ENCODE peak calls at places on chromosomes 7 and 10, in four cellular contexts. One of them, this sample, is unnamed.

GRCh38 chr7:40586197-40586596 is 451.4 kb downstream of the SUGCT start:
- DNase-seq in uterus: no peak
- DNase-seq in GM23338: no peak
- DNase-seq in CD8-positive, alpha-beta memory T cell: no peak
- DNase-seq in this sample: no peak

GRCh38 chr10:15363031-15363430 is 8.1 kb downstream of the FAM171A1 start:
- DNase-seq in uterus: no peak
- DNase-seq in CD8-positive, alpha-beta memory T cell: no peak
- DNase-seq in GM23338: no peak
- DNase-seq in this sample: no peak

GRCh38 chr7:4200546-4201094 is 481.5 kb upstream of the FOXK1 start:
- DNase-seq in uterus: no peak
- DNase-seq in GM23338: no peak
- DNase-seq in CD8-positive, alpha-beta memory T cell: no peak
- DNase-seq in this sample: no peak

GRCh38 chr10:84329094-84329611 is 764 bp downstream of the CCSER2 start:
- DNase-seq in uterus: no peak
- DNase-seq in CD8-positive, alpha-beta memory T cell: peak; percentile 87
- DNase-seq in GM23338: peak; percentile 60
- DNase-seq in this sample: no peak

GRCh38 chr10:124450010-124450782 is at the start of gene NKX1-2:
- DNase-seq in CD8-positive, alpha-beta memory T cell: no peak
- DNase-seq in GM23338: peak; percentile 89
- DNase-seq in uterus: no peak
- DNase-seq in this sample: no peak

GRCh38 chr7:132428247-132428919 is 147.9 kb downstream of the PLXNA4 start:
- DNase-seq in CD8-positive, alpha-beta memory T cell: no peak
- DNase-seq in GM23338: no peak
- DNase-seq in uterus: no peak
- DNase-seq in this sample: no peak

GRCh38 chr7:26863504-26864308 is 684 bp downstream of the SKAP2 start:
- DNase-seq in uterus: no peak
- DNase-seq in CD8-positive, alpha-beta memory T cell: peak; percentile 61
- DNase-seq in GM23338: peak; percentile 44
- DNase-seq in this sample: no peak

GRCh38 chr7:2632717-2633537 is 1.1 kb downstream of the TTYH3 start:
- DNase-seq in GM23338: no peak
- DNase-seq in uterus: peak; percentile 58
- DNase-seq in CD8-positive, alpha-beta memory T cell: peak; percentile 62
- DNase-seq in this sample: peak; percentile 37

GRCh38 chr10:29859521-29860130 is 199.8 kb downstream of the JCAD start:
- DNase-seq in CD8-positive, alpha-beta memory T cell: no peak
- DNase-seq in GM23338: no peak
- DNase-seq in uterus: no peak
- DNase-seq in this sample: no peak

GRCh38 chr7:128963327-128963757 is 25.6 kb downstream of the IRF5 start:
- DNase-seq in CD8-positive, alpha-beta memory T cell: no peak
- DNase-seq in uterus: no peak
- DNase-seq in GM23338: no peak
- DNase-seq in this sample: no peak

GRCh38 chr10:77836299-77836820 is 90.2 kb downstream of the DLG5 start:
- DNase-seq in uterus: no peak
- DNase-seq in GM23338: no peak
- DNase-seq in CD8-positive, alpha-beta memory T cell: peak; percentile 82
- DNase-seq in this sample: peak; percentile 63

GRCh38 chr10:6581750-6582697 is 1.9 kb upstream of the PRKCQ start:
- DNase-seq in GM23338: peak; percentile 69
- DNase-seq in uterus: no peak
- DNase-seq in CD8-positive, alpha-beta memory T cell: no peak
- DNase-seq in this sample: no peak

GRCh38 chr10:5509691-5510090 is 10.3 kb upstream of the CALML5 start:
- DNase-seq in CD8-positive, alpha-beta memory T cell: no peak
- DNase-seq in GM23338: no peak
- DNase-seq in uterus: no peak
- DNase-seq in this sample: no peak

GRCh38 chr10:10438335-10439123 is 579.1 kb upstream of the CELF2 start:
- DNase-seq in GM23338: no peak
- DNase-seq in uterus: no peak
- DNase-seq in CD8-positive, alpha-beta memory T cell: no peak
- DNase-seq in this sample: no peak

GRCh38 chr10:117002206-117002605 is 2.8 kb downstream of the SHTN1 start:
- DNase-seq in CD8-positive, alpha-beta memory T cell: no peak
- DNase-seq in uterus: no peak
- DNase-seq in GM23338: no peak
- DNase-seq in this sample: no peak

GRCh38 chr10:92305133-92306072 is 14.4 kb downstream of the MARCHF5 start:
- DNase-seq in CD8-positive, alpha-beta memory T cell: no peak
- DNase-seq in GM23338: peak; percentile 52
- DNase-seq in uterus: no peak
- DNase-seq in this sample: no peak

GRCh38 chr7:2640858-2641257 is 9.1 kb downstream of the TTYH3 start:
- DNase-seq in uterus: no peak
- DNase-seq in CD8-positive, alpha-beta memory T cell: no peak
- DNase-seq in GM23338: no peak
- DNase-seq in this sample: no peak

GRCh38 chr10:16893664-16894063 is 76.4 kb upstream of the RSU1 start:
- DNase-seq in uterus: no peak
- DNase-seq in GM23338: no peak
- DNase-seq in CD8-positive, alpha-beta memory T cell: no peak
- DNase-seq in this sample: no peak

GRCh38 chr7:2662273-2663120 is 25.5 kb upstream of the AMZ1 start:
- DNase-seq in GM23338: no peak
- DNase-seq in uterus: no peak
- DNase-seq in CD8-positive, alpha-beta memory T cell: no peak
- DNase-seq in this sample: no peak

GRCh38 chr7:131235489-131236317 is 92.0 kb upstream of the MKLN1 start:
- DNase-seq in GM23338: no peak
- DNase-seq in CD8-positive, alpha-beta memory T cell: peak; percentile 92
- DNase-seq in uterus: peak; percentile 35
- DNase-seq in this sample: no peak

GRCh38 chr7:127819975-127820778 is 168.2 kb downstream of the SND1 start:
- DNase-seq in GM23338: peak; percentile 19
- DNase-seq in uterus: no peak
- DNase-seq in CD8-positive, alpha-beta memory T cell: no peak
- DNase-seq in this sample: no peak

GRCh38 chr7:96400518-96400917 is 78.6 kb upstream of the SLC25A13 start:
- DNase-seq in GM23338: no peak
- DNase-seq in uterus: no peak
- DNase-seq in CD8-positive, alpha-beta memory T cell: no peak
- DNase-seq in this sample: no peak

GRCh38 chr10:4810093-4810492 is 15.9 kb upstream of the AKR1E2 start:
- DNase-seq in uterus: no peak
- DNase-seq in GM23338: no peak
- DNase-seq in CD8-positive, alpha-beta memory T cell: no peak
- DNase-seq in this sample: no peak

GRCh38 chr10:95532536-95532935 is 28.6 kb downstream of the SORBS1 start:
- DNase-seq in GM23338: no peak
- DNase-seq in uterus: no peak
- DNase-seq in CD8-positive, alpha-beta memory T cell: no peak
- DNase-seq in this sample: no peak

GRCh38 chr10:132879408-132880147 is 62.8 kb downstream of the CFAP46 start:
- DNase-seq in GM23338: no peak
- DNase-seq in CD8-positive, alpha-beta memory T cell: no peak
- DNase-seq in uterus: peak; percentile 10
- DNase-seq in this sample: no peak

GRCh38 chr10:124125305-124126116 is 32.1 kb upstream of the CHST15 start:
- DNase-seq in GM23338: peak; percentile 73
- DNase-seq in uterus: no peak
- DNase-seq in CD8-positive, alpha-beta memory T cell: no peak
- DNase-seq in this sample: no peak

GRCh38 chr7:33511735-33512134 is 382.4 kb downstream of the BBS9 start:
- DNase-seq in uterus: no peak
- DNase-seq in GM23338: no peak
- DNase-seq in CD8-positive, alpha-beta memory T cell: no peak
- DNase-seq in this sample: no peak

GRCh38 chr10:60352105-60352504 is 37.6 kb downstream of the ANK3 start:
- DNase-seq in uterus: no peak
- DNase-seq in GM23338: no peak
- DNase-seq in CD8-positive, alpha-beta memory T cell: no peak
- DNase-seq in this sample: no peak

GRCh38 chr10:102408081-102408727 is 10.4 kb downstream of the PSD start:
- DNase-seq in uterus: no peak
- DNase-seq in GM23338: no peak
- DNase-seq in CD8-positive, alpha-beta memory T cell: no peak
- DNase-seq in this sample: no peak
- H3K27me3 ChIP-seq in uterus: no peaks in the 10 kb centered on the region
- H3K27me3 ChIP-seq in GM23338: peaks cover 53% of the 10 kb centered on the region
- H3K27me3 ChIP-seq in CD8-positive, alpha-beta memory T cell: peaks cover 36% of the 10 kb centered on the region
- H3K27me3 ChIP-seq in this sample: peaks cover 6% of the 10 kb centered on the region

DNA sequence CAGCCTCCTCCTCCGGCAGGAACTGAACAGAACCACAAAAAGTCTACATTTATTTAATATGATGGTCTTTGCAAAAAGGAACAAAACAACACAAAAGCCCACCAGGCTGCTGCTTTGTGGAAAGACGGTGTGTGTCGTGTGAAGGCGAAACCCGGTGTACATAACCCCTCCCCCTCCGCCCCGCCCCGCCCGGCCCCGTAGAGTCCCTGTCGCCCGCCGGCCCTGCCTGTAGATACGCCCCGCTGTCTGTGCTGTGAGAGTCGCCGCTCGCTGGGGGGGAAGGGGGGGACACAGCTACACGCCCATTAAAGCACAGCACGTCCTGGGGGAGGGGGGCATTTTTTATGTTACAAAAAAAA is 83.3 kb downstream of the PAX2 start:
- DNase-seq in CD8-positive, alpha-beta memory T cell: no peak
- DNase-seq in GM23338: peak; percentile 62
- DNase-seq in uterus: no peak
- DNase-seq in this sample: no peak
- H3K27me3 ChIP-seq in CD8-positive, alpha-beta memory T cell: peaks cover 61% of the 10 kb centered on the region
- H3K27me3 ChIP-seq in GM23338: peaks cover 100% of the 10 kb centered on the region
- H3K27me3 ChIP-seq in uterus: peaks cover 50% of the 10 kb centered on the region
- H3K27me3 ChIP-seq in this sample: peaks cover 38% of the 10 kb centered on the region

DNA sequence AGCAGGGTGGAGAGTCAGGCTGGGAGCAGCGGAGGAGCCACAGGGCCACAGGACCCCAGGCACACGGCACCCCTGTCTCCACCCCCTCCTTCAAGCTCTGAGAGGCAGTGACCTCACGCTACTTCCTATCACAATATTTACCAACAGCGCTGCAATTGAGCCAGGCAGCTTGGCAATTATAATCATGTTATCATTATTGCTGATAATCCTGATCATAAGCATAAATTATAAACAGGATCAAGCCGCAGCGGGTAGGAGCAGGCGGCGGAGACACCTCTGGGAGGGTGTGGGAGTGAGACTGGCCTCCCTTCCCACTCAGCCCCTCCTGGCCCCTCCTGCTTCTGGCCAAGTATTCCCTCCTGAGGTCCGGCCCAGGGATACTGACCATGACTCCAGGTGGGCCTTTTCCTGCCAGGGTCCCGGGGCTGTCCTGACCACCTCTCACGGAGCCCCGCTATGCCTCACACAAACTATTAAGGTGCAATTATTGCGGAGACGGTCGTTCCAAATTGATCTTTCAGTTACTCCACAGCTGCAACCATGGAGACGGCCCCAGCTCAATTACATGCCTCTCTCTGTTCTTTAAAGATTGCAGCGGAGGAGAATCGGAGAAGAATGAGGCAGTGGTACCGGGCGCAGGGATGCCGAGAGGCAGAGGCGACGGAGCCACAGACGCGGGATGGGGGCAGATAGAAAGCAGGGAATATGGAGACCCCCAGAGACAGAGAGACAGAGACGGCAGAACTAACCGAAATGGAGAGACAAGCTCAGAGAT is 9.9 kb upstream of the GTF2IRD1 start:
- DNase-seq in CD8-positive, alpha-beta memory T cell: no peak
- DNase-seq in uterus: no peak
- DNase-seq in GM23338: no peak
- DNase-seq in this sample: no peak
- H3K27me3 ChIP-seq in CD8-positive, alpha-beta memory T cell: no peaks in the 10 kb centered on the region
- H3K27me3 ChIP-seq in uterus: no peaks in the 10 kb centered on the region
- H3K27me3 ChIP-seq in GM23338: no peaks in the 10 kb centered on the region
- H3K27me3 ChIP-seq in this sample: no peaks in the 10 kb centered on the region

GRCh38 chr10:101226506-101226887 is 2.8 kb downstream of the LBX1 start:
- DNase-seq in GM23338: peak; percentile 29
- DNase-seq in CD8-positive, alpha-beta memory T cell: no peak
- DNase-seq in uterus: no peak
- DNase-seq in this sample: no peak

GRCh38 chr10:101224910-101225823 is 4.1 kb downstream of the LBX1 start:
- DNase-seq in CD8-positive, alpha-beta memory T cell: no peak
- DNase-seq in uterus: no peak
- DNase-seq in GM23338: peak; percentile 71
- DNase-seq in this sample: no peak

GRCh38 chr10:101226888-101227736 is 2.2 kb downstream of the LBX1 start:
- DNase-seq in CD8-positive, alpha-beta memory T cell: no peak
- DNase-seq in GM23338: peak; percentile 55
- DNase-seq in uterus: no peak
- DNase-seq in this sample: no peak

GRCh38 chr10:101224060-101224909 is 5.0 kb downstream of the LBX1 start:
- DNase-seq in uterus: no peak
- DNase-seq in GM23338: peak; percentile 45
- DNase-seq in CD8-positive, alpha-beta memory T cell: no peak
- DNase-seq in this sample: no peak

GRCh38 chr10:101225846-101226361 is 3.4 kb downstream of the LBX1 start:
- DNase-seq in uterus: no peak
- DNase-seq in GM23338: peak; percentile 22
- DNase-seq in CD8-positive, alpha-beta memory T cell: no peak
- DNase-seq in this sample: no peak
- H3K27me3 ChIP-seq in uterus: peaks cover 75% of the 10 kb centered on the region
- H3K27me3 ChIP-seq in GM23338: peaks cover 100% of the 10 kb centered on the region
- H3K27me3 ChIP-seq in CD8-positive, alpha-beta memory T cell: peaks cover 82% of the 10 kb centered on the region
- H3K27me3 ChIP-seq in this sample: peaks cover 85% of the 10 kb centered on the region

DNA sequence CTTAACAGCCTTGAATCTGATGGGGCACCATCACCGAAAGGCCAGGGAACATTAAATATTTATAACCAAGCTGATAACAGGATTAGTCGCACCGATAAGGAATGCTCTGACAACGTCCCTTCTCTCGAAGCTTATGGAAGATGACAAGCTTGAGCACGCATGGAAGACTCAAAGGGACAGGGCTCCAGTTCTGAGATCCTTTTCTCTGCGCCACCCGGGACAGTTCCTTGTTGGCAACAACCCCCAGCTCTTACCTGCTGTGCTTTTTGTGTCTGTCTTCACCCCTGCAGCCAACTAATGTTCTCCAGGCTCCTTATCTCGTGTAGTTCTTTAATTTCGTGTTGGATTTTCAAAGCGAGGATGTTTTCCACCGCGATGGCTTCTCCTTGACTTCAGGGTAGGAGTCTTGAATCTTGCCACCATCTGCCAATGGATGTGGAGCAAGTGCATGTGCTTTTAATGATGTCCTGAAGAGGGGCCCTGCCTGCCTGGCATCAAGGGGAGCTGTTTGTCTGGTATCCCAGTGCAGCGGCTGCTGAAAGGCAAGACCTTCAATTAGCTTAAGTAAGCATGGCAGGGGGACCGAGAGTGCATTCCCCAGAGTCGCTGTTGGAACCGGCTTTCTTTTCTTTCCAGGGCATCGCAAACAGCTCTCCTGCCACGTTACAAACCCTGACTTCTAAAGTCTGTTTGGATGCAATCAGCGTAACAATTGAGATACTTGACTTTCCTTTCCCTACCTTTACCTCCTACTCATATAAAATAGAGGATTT is 394 bp upstream of the FERD3L start:
- DNase-seq in uterus: no peak
- DNase-seq in CD8-positive, alpha-beta memory T cell: no peak
- DNase-seq in GM23338: peak; percentile 84
- DNase-seq in this sample: no peak
- H3K27me3 ChIP-seq in uterus: peaks cover 30% of the 10 kb centered on the region
- H3K27me3 ChIP-seq in CD8-positive, alpha-beta memory T cell: no peaks in the 10 kb centered on the region
- H3K27me3 ChIP-seq in GM23338: peaks cover 84% of the 10 kb centered on the region
- H3K27me3 ChIP-seq in this sample: peaks cover 16% of the 10 kb centered on the region

This sample was measured in prostate gland.